ENCODE peak calls at places on chromosomes 16 and 17, in four cellular contexts. One of them, this sample, is unnamed.

GRCh38 chr16:53817117-53817516 is 113.2 kb downstream of the FTO start:
- DNase-seq in WTC11: no peak
- DNase-seq in K562: no peak
- DNase-seq in HepG2: no peak
- DNase-seq in this sample: peak

GRCh38 chr17:56810846-56811775 is 22.6 kb downstream of the C17orf67 start:
- DNase-seq in WTC11: no peak
- DNase-seq in K562: no peak
- DNase-seq in HepG2: no peak
- DNase-seq in this sample: no peak

GRCh38 chr17:69978056-69978646 is 96.9 kb upstream of the KCNJ16 start:
- DNase-seq in WTC11: no peak
- DNase-seq in K562: no peak
- DNase-seq in HepG2: no peak
- DNase-seq in this sample: no peak

GRCh38 chr16:29708917-29709600 is 30.1 kb downstream of the QPRT start:
- DNase-seq in WTC11: peak
- DNase-seq in K562: no peak
- DNase-seq in HepG2: no peak
- DNase-seq in this sample: no peak

GRCh38 chr16:88772871-88773811 is 11.9 kb downstream of the PIEZO1 start:
- DNase-seq in WTC11: no peak
- DNase-seq in K562: peak
- DNase-seq in HepG2: no peak
- DNase-seq in this sample: no peak

GRCh38 chr17:64081802-64082799 is 47.8 kb downstream of the ERN1 start:
- DNase-seq in WTC11: no peak
- DNase-seq in K562: peak
- DNase-seq in HepG2: peak
- DNase-seq in this sample: peak

GRCh38 chr16:3458278-3458851 is 14.9 kb downstream of the NAA60 start:
- DNase-seq in WTC11: peak
- DNase-seq in K562: peak
- DNase-seq in HepG2: no peak
- DNase-seq in this sample: peak

GRCh38 chr17:40564195-40564882 is 933 bp downstream of the CCR7 start:
- DNase-seq in WTC11: no peak
- DNase-seq in K562: no peak
- DNase-seq in HepG2: no peak
- DNase-seq in this sample: no peak

GRCh38 chr16:19520861-19521331 is 1.0 kb downstream of the GDE1 start:
- DNase-seq in WTC11: no peak
- DNase-seq in K562: peak
- DNase-seq in HepG2: no peak
- DNase-seq in this sample: peak

GRCh38 chr16:85077039-85077438 is 35.2 kb downstream of the CIBAR2 start:
- DNase-seq in WTC11: peak
- DNase-seq in K562: no peak
- DNase-seq in HepG2: no peak
- DNase-seq in this sample: no peak

GRCh38 chr17:17387461-17388362 is 84.5 kb downstream of the NT5M start:
- DNase-seq in WTC11: peak
- DNase-seq in K562: no peak
- DNase-seq in HepG2: peak
- DNase-seq in this sample: peak

GRCh38 chr17:37827905-37828304 is 83.0 kb upstream of the HNF1B start:
- DNase-seq in WTC11: no peak
- DNase-seq in K562: peak
- DNase-seq in HepG2: no peak
- DNase-seq in this sample: no peak

GRCh38 chr17:58189436-58190146 is 2.9 kb upstream of the EPX start:
- DNase-seq in WTC11: no peak
- DNase-seq in K562: peak
- DNase-seq in HepG2: no peak
- DNase-seq in this sample: peak

GRCh38 chr16:28165549-28166046 is 46.2 kb downstream of the XPO6 start:
- DNase-seq in WTC11: no peak
- DNase-seq in K562: no peak
- DNase-seq in HepG2: no peak
- DNase-seq in this sample: no peak

GRCh38 chr16:2194166-2194834 is 2.1 kb downstream of the CASKIN1 start:
- DNase-seq in WTC11: no peak
- DNase-seq in K562: no peak
- DNase-seq in HepG2: no peak
- DNase-seq in this sample: peak

GRCh38 chr16:57379579-57379978 is 7.3 kb downstream of the CX3CL1 start:
- DNase-seq in WTC11: no peak
- DNase-seq in K562: no peak
- DNase-seq in HepG2: no peak
- DNase-seq in this sample: peak

GRCh38 chr17:81396722-81397313 is 1.6 kb downstream of the BAHCC1 start:
- DNase-seq in WTC11: peak
- DNase-seq in K562: no peak
- DNase-seq in HepG2: no peak
- DNase-seq in this sample: peak

GRCh38 chr16:27691717-27692116 is 141.8 kb downstream of the KATNIP start:
- DNase-seq in WTC11: no peak
- DNase-seq in K562: no peak
- DNase-seq in HepG2: no peak
- DNase-seq in this sample: no peak

GRCh38 chr16:59210955-59211541 is 476.9 kb upstream of the GOT2 start:
- DNase-seq in WTC11: peak
- DNase-seq in K562: no peak
- DNase-seq in HepG2: peak
- DNase-seq in this sample: peak

GRCh38 chr16:49471038-49471727 is 97.6 kb downstream of the C16orf78 start:
- DNase-seq in WTC11: no peak
- DNase-seq in K562: no peak
- DNase-seq in HepG2: no peak
- DNase-seq in this sample: no peak

GRCh38 chr17:80474231-80474932 is 2.0 kb downstream of the NPTX1 start:
- DNase-seq in WTC11: no peak
- DNase-seq in K562: peak
- DNase-seq in HepG2: no peak
- DNase-seq in this sample: peak

DNA sequence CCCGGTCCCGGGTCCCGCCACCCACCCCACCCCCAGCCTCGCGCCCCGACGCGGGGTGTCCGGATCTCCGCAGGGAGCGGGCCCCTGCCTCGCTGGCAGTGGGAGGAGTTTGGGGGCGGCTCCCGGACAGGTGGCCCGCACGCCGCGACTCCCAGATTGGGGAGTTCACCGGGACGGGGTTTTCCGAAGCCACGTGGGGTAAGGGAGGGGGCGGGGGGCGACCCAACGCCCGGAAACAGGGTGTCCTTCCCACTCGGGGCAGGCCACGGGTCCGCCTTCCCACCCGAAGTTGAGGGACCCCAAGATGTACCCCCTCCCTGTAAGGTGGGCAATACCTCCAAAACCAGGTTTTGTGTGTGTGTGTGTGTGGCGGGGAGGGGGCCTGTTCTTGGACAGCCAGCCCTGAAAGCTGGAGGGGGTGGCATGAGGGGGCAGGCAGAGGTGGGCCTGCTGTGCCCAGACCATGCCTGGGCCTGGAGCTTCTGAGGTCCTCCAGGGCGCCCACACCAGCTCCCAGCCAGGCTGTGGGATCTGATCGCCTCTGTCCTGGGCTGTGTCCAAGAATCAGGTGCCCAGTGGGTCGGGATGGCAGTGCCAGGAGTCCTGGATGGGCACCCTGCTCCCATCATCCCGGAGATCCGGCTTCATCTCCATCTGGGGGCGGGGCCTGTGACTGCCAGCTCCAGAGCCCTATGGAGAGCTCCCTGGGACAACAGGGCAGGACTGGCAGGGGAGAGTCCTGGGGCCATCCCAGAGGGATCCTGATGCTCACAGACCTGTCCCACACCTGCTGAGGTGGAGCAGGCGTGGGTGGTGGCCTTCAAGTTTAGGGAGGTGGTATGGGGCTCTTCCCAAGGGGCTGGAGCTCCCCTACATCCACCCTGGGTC is 769 bp downstream of the SYNGR2 start:
- DNase-seq in WTC11: peak
- DNase-seq in K562: peak
- DNase-seq in HepG2: no peak
- DNase-seq in this sample: peak
- TF ChIP-seq USF2 in WTC11: no peak
- TF ChIP-seq USF2 in K562: no peak
- TF ChIP-seq USF2 in HepG2: no peak
- TF ChIP-seq USF2 in this sample: peak

GRCh38 chr17:76831316-76831715 is 36.9 kb upstream of the MGAT5B start:
- DNase-seq in WTC11: no peak
- DNase-seq in K562: no peak
- DNase-seq in HepG2: no peak
- DNase-seq in this sample: no peak
- TF ChIP-seq HMGXB4 in WTC11: no peak
- TF ChIP-seq HMGXB4 in K562: no peak
- TF ChIP-seq HMGXB4 in HepG2: no peak
- TF ChIP-seq HMGXB4 in this sample: no peak

GRCh38 chr16:14394834-14395233 is 235.2 kb downstream of the PARN start:
- DNase-seq in WTC11: no peak
- DNase-seq in K562: no peak
- DNase-seq in HepG2: no peak
- DNase-seq in this sample: no peak
- TF ChIP-seq USF2 in WTC11: no peak
- TF ChIP-seq USF2 in K562: no peak
- TF ChIP-seq USF2 in HepG2: no peak
- TF ChIP-seq USF2 in this sample: no peak

GRCh38 chr17:68255731-68256538 is 8.1 kb downstream of the AMZ2 start:
- DNase-seq in WTC11: no peak
- DNase-seq in K562: peak
- DNase-seq in HepG2: peak
- DNase-seq in this sample: no peak

GRCh38 chr17:68260051-68260762 is 12.4 kb downstream of the AMZ2 start:
- DNase-seq in WTC11: no peak
- DNase-seq in K562: no peak
- DNase-seq in HepG2: no peak
- DNase-seq in this sample: no peak

GRCh38 chr17:68255151-68255550 is 7.3 kb downstream of the AMZ2 start:
- DNase-seq in WTC11: no peak
- DNase-seq in K562: no peak
- DNase-seq in HepG2: no peak
- DNase-seq in this sample: no peak

DNA sequence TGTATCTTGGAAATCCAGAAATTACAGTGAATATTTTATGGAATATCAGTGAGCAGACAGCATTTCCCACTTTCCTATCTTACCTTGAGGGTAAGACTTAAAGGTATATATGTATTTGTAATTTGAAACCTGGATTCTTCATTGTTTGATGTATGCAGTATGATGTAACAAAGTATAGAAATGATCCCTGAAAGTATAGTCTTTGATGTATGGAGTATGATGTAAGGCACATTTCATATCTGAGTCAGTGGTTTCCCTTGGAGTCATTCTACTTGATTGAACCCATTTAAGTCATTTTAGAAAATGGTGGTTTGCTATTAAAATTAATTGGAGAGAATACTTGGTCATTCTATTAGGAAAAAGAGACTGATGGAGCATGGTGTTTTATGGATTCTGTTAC is 10.1 kb downstream of the AMZ2 start:
- DNase-seq in WTC11: no peak
- DNase-seq in K562: no peak
- DNase-seq in HepG2: no peak
- DNase-seq in this sample: no peak
- TF ChIP-seq HMGXB4 in WTC11: no peak
- TF ChIP-seq HMGXB4 in K562: no peak
- TF ChIP-seq HMGXB4 in HepG2: no peak
- TF ChIP-seq HMGXB4 in this sample: no peak

GRCh38 chr17:78781339-78782304 is at the start of gene CYTH1:
- DNase-seq in WTC11: peak
- DNase-seq in K562: no peak
- DNase-seq in HepG2: no peak
- DNase-seq in this sample: no peak
- TF ChIP-seq USF2 in WTC11: no peak
- TF ChIP-seq USF2 in K562: no peak
- TF ChIP-seq USF2 in HepG2: no peak
- TF ChIP-seq USF2 in this sample: no peak

DNA sequence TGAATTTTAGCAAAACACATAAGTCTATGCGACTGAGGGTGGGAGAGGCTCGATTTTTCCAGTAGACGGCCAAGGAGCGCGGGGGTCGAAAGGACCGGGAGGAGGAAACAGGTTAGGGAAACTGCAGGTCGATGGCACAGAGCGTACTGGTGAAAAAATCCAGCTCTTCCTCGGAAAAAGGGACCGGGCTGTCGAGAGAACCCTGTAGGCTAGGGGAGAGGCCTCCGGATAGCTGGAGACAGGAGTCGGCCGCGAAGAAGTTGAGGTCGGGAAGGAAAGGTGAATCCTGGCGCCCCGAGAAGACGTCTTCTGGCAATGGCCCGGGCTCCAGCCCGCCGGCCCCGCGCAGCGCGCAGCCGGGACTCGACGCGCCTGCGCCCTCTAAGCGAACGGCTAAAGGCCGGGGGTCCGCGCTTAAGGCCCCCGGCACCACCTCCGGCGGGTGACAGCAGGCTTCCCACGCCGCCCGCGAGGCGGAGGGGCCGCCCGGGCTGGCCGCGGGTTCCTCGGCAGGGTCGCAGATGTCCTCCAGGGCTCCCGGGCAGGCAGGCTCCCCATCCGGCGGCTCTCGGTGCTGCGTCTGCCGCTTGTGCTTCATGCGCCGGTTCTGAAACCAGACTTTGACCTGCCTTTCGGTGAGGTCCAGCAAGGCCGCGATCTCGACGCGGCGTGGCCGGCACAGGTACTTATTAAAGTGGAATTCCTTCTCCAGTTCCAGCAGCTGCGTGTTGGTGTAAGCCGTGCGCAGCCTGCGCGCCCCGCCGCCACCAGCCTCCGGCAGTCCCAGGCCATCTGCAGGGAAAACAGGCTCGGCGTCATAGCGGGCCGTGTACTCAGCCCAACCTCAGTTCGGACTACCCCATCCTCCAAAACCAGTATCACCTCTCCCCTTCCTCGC is 1.7 kb downstream of the HOXB2 start:
- DNase-seq in WTC11: peak
- DNase-seq in K562: no peak
- DNase-seq in HepG2: no peak
- DNase-seq in this sample: peak
- TF ChIP-seq HMGXB4 in WTC11: no peak
- TF ChIP-seq HMGXB4 in K562: no peak
- TF ChIP-seq HMGXB4 in HepG2: no peak
- TF ChIP-seq HMGXB4 in this sample: no peak

GRCh38 chr17:60301644-60302043 is 90.3 kb downstream of the USP32 start:
- DNase-seq in WTC11: no peak
- DNase-seq in K562: no peak
- DNase-seq in HepG2: no peak
- DNase-seq in this sample: no peak
- TF ChIP-seq USF2 in WTC11: no peak
- TF ChIP-seq USF2 in K562: no peak
- TF ChIP-seq USF2 in HepG2: no peak
- TF ChIP-seq USF2 in this sample: no peak

This sample was measured in A549.